ENCODE peak calls at places on chromosome 12, in ten cellular contexts. L is Panc1, X is pancreas, I is Peyer's patch, M is GM12864, J is IMR-90, G is upper lobe of right lung, R is colonic mucosa, C is mammary epithelial cell, A is RWPE1. P is an unnamed sample.

GRCh38 chr12:56951582-56952339 is 5.6 kb downstream of the RDH16 start:
- DNase-seq in M (no peak), I (no peak), L (no peak), R (peak), C (no peak), X (no peak), J (no peak), G (no peak), A (no peak), P (no peak)

GRCh38 chr12:126807312-126807711 is 1459.7 kb upstream of the TMEM132C start:
- DNase-seq in J (no peak), I (no peak), C (no peak), R (no peak), A (no peak), X (no peak), L (no peak), M (no peak), G (no peak), P (no peak)

GRCh38 chr12:25496098-25496587 is 56.9 kb downstream of the LMNTD1 start:
- DNase-seq in I (no peak), G (no peak), X (no peak), M (no peak), J (peak), L (no peak), C (no peak), A (no peak), R (no peak), P (no peak)

GRCh38 chr12:75622492-75622891 is 111.1 kb upstream of the KRR1 start:
- DNase-seq in C (no peak), M (no peak), A (no peak), J (no peak), G (no peak), X (no peak), R (no peak), L (no peak), I (no peak), P (no peak)

GRCh38 chr12:17591113-17591512 is 498.9 kb downstream of the RERGL start:
- DNase-seq in L (no peak), X (no peak), G (no peak), R (no peak), C (no peak), I (no peak), J (no peak), M (no peak), A (no peak), P (no peak)

GRCh38 chr12:60173213-60174170 is 577.7 kb downstream of the SLC16A7 start:
- DNase-seq in L (no peak), X (peak), J (no peak), G (no peak), C (no peak), A (no peak), I (no peak), R (no peak), M (no peak), P (no peak)

GRCh38 chr12:52232916-52233461 is at the start of gene KRT7:
- DNase-seq in L (no peak), R (no peak), G (peak), I (no peak), J (no peak), C (peak), A (peak), M (no peak), X (peak), P (no peak)

GRCh38 chr12:30448038-30448437 is 247.6 kb downstream of the IPO8 start:
- DNase-seq in C (no peak), G (no peak), J (no peak), I (no peak), A (no peak), L (no peak), X (no peak), M (no peak), R (no peak), P (no peak)

GRCh38 chr12:116015525-116015924 is 262.0 kb downstream of the MED13L start:
- DNase-seq in X (no peak), I (no peak), M (no peak), C (peak), L (no peak), J (peak), G (no peak), R (no peak), A (peak), P (no peak)

GRCh38 chr12:128269108-128269713 is 2.2 kb downstream of the TMEM132C start:
- DNase-seq in A (no peak), J (no peak), I (no peak), C (no peak), M (no peak), L (no peak), R (no peak), G (no peak), X (no peak), P (no peak)

GRCh38 chr12:128267246-128267622 is 264 bp downstream of the TMEM132C start:
- DNase-seq in R (no peak), A (no peak), J (no peak), L (no peak), I (no peak), C (no peak), G (no peak), M (no peak), X (no peak), P (no peak)

GRCh38 chr12:128266559-128267245 is at the start of gene TMEM132C:
- DNase-seq in I (no peak), M (no peak), A (no peak), X (no peak), L (no peak), R (no peak), G (no peak), C (no peak), J (no peak), P (no peak)

GRCh38 chr12:128268348-128268725 is 1.4 kb downstream of the TMEM132C start:
- DNase-seq in X (no peak), R (no peak), I (no peak), J (no peak), M (no peak), L (no peak), C (no peak), G (no peak), A (no peak), P (no peak)

GRCh38 chr12:128267651-128268347 is 829 bp downstream of the TMEM132C start:
- DNase-seq in M (no peak), R (no peak), C (no peak), J (no peak), I (no peak), A (no peak), G (no peak), X (no peak), L (no peak), P (no peak)
- TF ChIP-seq CTCF in M (no peak), R (no peak), C (no peak), J (no peak), I (no peak), A (no peak), G (no peak), X (no peak), L (no peak), P (no peak)

DNA sequence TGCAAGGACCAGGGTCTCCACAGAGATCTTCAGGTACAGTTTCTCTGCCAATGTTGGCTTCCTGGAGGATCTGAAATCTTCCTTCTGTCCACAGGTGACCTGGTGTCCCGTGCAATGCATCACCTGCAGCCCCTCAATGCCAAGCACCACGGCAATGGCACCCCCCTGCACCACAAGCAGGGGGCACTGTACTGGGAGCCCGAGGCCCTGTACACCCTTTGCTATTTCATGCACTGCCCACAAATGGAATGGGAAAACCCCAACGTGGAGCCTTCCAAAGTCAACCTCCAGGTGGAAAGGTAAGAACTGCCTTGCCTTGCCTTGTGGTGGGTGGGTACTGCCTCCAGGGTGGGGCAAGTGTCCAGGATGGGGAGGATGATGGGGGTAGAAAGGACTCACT is 141.8 kb upstream of the PWP1 start:
- DNase-seq in M (no peak), G (no peak), L (no peak), A (no peak), C (no peak), I (no peak), J (no peak), R (no peak), X (no peak), P (no peak)
- TF ChIP-seq CTCF in M (peak), G (no peak), L (no peak), A (no peak), C (no peak), I (no peak), J (no peak), R (no peak), X (no peak), P (no peak)

GRCh38 chr12:93802698-93803097 is 125.5 kb downstream of the CRADD start:
- DNase-seq in I (no peak), C (no peak), G (no peak), M (no peak), R (no peak), L (no peak), J (peak), X (no peak), A (no peak), P (no peak)
- TF ChIP-seq CTCF in I (no peak), C (no peak), G (no peak), M (no peak), R (no peak), L (peak), J (no peak), X (no peak), A (no peak), P (no peak)

GRCh38 chr12:123936956-123937706 is 35.5 kb downstream of the CCDC92 start:
- DNase-seq in G (peak), X (no peak), R (no peak), J (no peak), M (no peak), A (no peak), L (no peak), C (no peak), I (no peak), P (no peak)

GRCh38 chr12:123937707-123938600 is 34.7 kb downstream of the CCDC92 start:
- DNase-seq in M (no peak), A (no peak), C (no peak), R (no peak), X (no peak), I (no peak), J (peak), G (no peak), L (no peak), P (peak)

GRCh38 chr12:123939716-123940626 is 32.7 kb downstream of the CCDC92 start:
- DNase-seq in I (no peak), J (no peak), A (no peak), G (no peak), L (no peak), C (no peak), M (no peak), R (no peak), X (no peak), P (no peak)

GRCh38 chr12:123940627-123940966 is 32.0 kb downstream of the CCDC92 start:
- DNase-seq in R (no peak), A (no peak), M (no peak), I (no peak), C (no peak), J (no peak), X (no peak), L (no peak), G (no peak), P (no peak)

DNA sequence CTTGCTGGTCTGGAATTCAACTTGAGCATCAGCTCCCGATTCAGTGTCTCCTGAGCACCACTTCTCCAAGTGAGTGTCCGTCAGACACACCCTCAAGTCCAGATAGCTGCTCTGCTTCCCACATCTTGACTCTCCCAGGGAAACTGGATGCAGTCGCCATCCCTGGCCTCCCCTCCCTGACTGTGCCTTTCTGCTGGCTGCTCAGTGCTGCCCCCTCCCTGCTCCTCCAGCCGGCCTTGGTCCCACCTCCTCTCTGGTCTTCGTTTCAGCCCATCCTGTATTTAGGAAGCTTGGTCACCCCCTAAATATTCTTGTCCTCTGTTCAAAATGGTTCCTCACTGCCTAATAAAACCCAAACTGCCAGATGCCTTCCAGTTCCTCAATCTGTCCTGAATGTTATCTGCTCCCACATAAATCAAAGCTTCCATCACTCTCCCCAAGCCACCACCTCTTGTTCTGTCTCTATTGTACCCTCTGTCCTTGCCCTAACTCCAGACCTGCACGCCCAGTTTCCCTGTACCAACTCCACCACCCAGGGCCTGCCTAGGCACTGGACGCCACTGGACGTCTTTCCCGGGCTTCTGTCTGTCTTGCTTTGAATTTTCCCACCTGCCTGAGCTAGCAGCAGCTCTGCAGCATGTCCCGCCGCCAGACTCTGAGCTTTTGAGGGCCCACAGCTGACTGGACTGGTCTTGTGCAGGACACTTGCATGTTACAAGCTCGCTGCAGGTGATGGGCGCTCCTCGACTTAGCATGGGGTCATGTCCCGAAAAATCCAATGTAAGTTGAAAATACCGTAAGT is 33.8 kb downstream of the CCDC92 start:
- DNase-seq in R (no peak), I (no peak), C (no peak), X (no peak), G (no peak), J (no peak), A (no peak), L (no peak), M (no peak), P (no peak)
- TF ChIP-seq CTCF in R (no peak), I (peak), C (peak), X (no peak), G (peak), J (peak), A (no peak), L (no peak), M (peak), P (peak)

DNA sequence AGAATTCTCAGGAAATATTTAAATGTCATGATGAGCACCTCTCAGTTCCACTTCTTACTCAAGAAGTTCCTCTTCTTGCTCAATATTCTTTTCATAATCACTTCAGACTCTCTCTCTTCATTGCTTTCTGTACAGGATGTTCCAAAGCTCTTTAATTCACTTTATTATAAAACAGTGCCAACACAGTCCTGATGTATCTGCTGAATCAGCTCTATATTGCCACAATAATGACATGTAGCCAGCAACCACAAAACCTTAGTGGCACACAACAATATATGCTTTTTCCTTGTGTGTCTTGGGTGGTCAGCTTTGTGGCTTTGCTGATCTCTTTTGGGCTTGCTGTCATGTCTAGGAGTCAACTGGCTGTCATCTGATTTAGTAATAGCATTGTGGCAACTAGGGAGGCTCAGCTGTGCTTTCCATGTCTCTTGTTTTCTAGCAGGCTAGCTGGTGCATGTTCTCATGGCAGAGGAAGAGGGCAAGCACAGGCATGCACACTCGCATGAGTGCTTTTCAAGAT is 52.8 kb upstream of the SLC2A13 start:
- DNase-seq in C (peak), M (no peak), R (no peak), G (no peak), I (no peak), X (no peak), A (peak), L (no peak), J (no peak), P (no peak)
- TF ChIP-seq CTCF in C (no peak), M (no peak), R (no peak), G (no peak), I (no peak), X (no peak), A (no peak), L (no peak), J (no peak), P (no peak)

GRCh38 chr12:6355491-6356373 is 13.9 kb upstream of the TNFRSF1A start:
- DNase-seq in X (no peak), M (no peak), J (no peak), R (peak), A (no peak), L (no peak), C (no peak), G (no peak), I (no peak), P (no peak)
- TF ChIP-seq CTCF in X (no peak), M (no peak), J (no peak), R (no peak), A (no peak), L (no peak), C (no peak), G (no peak), I (no peak), P (no peak)

GRCh38 chr12:130819681-130820080 is 19.4 kb downstream of the STX2 start:
- DNase-seq in J (no peak), G (no peak), I (no peak), R (no peak), A (no peak), X (no peak), L (no peak), M (no peak), C (no peak), P (no peak)

GRCh38 chr12:130819248-130819576 is 19.8 kb downstream of the STX2 start:
- DNase-seq in M (no peak), J (no peak), L (no peak), A (no peak), G (no peak), R (no peak), X (no peak), I (no peak), C (no peak), P (no peak)

GRCh38 chr12:130816055-130816454 is 23.0 kb downstream of the STX2 start:
- DNase-seq in X (no peak), M (no peak), J (no peak), R (no peak), L (no peak), C (no peak), A (no peak), G (no peak), I (no peak), P (no peak)

GRCh38 chr12:130817804-130818203 is 21.2 kb downstream of the STX2 start:
- DNase-seq in M (no peak), X (no peak), C (no peak), L (no peak), G (no peak), J (no peak), I (no peak), R (no peak), A (no peak), P (no peak)

GRCh38 chr12:130818381-130819247 is 20.4 kb downstream of the STX2 start:
- DNase-seq in A (peak), G (peak), M (no peak), L (no peak), X (peak), I (peak), J (no peak), C (peak), R (peak), P (peak)
- TF ChIP-seq CTCF in A (peak), G (peak), M (peak), L (peak), X (peak), I (peak), J (peak), C (peak), R (peak), P (peak)

DNA sequence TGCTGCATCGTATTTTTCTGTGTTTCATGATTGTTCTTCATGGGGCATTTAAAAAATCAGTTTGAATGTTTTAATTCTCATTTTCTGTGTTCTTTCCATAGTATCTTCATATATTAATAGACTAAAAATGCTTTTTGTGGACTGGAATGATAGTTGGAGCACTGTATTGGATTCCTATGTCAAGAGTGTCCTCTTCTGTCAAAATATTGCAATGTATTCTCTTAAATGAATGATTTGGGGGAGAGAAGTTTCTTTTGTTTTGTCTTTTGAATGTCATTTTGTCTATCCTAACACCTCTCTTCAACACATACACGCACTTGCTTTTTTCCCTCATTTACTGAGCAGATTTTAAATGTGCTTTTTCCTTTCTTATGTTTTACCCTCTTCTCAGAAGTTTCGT is 4.7 kb upstream of the EIF2S3B start:
- DNase-seq in X (no peak), I (no peak), L (peak), C (peak), R (no peak), M (no peak), G (no peak), A (peak), J (no peak), P (no peak)
- TF ChIP-seq CTCF in X (no peak), I (peak), L (peak), C (peak), R (no peak), M (no peak), G (peak), A (peak), J (peak), P (peak)

DNA sequence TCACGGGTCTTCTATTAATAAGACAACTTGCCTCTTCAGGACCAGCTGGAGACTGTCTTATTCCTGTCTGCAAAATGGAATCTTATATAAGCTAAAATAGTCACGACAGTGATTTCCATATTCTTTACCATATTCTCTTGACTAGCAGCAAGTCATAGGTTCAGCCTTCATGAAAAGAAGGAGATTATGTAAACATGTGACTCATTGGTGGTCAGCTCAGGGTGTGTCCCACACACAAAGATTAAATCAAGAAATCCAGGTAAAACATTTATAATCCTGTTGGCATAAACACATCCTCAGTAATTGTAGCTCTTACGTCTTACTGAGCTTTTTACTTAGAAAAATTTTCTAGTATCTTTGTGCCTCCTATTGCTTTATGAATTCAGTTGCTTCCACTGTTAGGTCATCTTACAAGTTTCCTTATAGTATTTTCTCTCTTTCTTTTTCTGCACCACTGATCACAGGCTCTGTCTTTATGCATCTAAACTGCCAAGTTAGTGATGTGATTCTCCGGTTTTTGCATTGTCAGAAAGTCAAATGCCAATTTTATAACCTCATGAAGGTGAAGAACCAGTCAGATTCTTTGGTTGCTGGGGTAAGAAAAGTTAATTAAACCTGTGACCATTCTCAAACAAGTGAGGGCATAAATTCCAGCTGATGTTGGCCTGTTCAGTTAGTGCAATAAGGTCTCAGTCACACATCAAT is 378.7 kb upstream of the MGAT4C start:
- DNase-seq in I (no peak), M (no peak), G (no peak), X (no peak), L (no peak), R (no peak), C (peak), J (peak), A (peak), P (no peak)
- TF ChIP-seq CTCF in I (no peak), M (no peak), G (no peak), X (no peak), L (no peak), R (no peak), C (no peak), J (no peak), A (no peak), P (no peak)